ENCODE peak calls at places on chromosome 12, in nine cellular contexts. One of them, this sample, is unnamed.

GRCh38 chr12:121224591-121224990 is 14.7 kb downstream of the P2RX4 start:
- DNase-seq in RCC 7860: no peak
- DNase-seq in HuH-7: no peak
- DNase-seq in HEK293T: no peak
- DNase-seq in KBM-7: no peak
- DNase-seq in heart left ventricle: no peak
- DNase-seq in NCI-H524 treated with DMSO at 0.1 percent for 48 hours: no peak
- DNase-seq in RWPE1: no peak
- DNase-seq in mucosa of descending colon: no peak
- DNase-seq in this sample: no peak

GRCh38 chr12:5138845-5139244 is 95.2 kb downstream of the KCNA5 start:
- DNase-seq in RWPE1: no peak
- DNase-seq in KBM-7: no peak
- DNase-seq in mucosa of descending colon: no peak
- DNase-seq in RCC 7860: no peak
- DNase-seq in heart left ventricle: no peak
- DNase-seq in HEK293T: no peak
- DNase-seq in HuH-7: no peak
- DNase-seq in NCI-H524 treated with DMSO at 0.1 percent for 48 hours: no peak
- DNase-seq in this sample: no peak

GRCh38 chr12:113077057-113077858 is 20.7 kb downstream of the DTX1 start:
- DNase-seq in mucosa of descending colon: no peak
- DNase-seq in RWPE1: no peak
- DNase-seq in HuH-7: no peak
- DNase-seq in HEK293T: no peak
- DNase-seq in RCC 7860: no peak
- DNase-seq in KBM-7: no peak
- DNase-seq in heart left ventricle: no peak
- DNase-seq in NCI-H524 treated with DMSO at 0.1 percent for 48 hours: no peak
- DNase-seq in this sample: no peak

GRCh38 chr12:103840399-103840880 is 594 bp downstream of the NT5DC3 start:
- DNase-seq in KBM-7: no peak
- DNase-seq in mucosa of descending colon: peak
- DNase-seq in HuH-7: no peak
- DNase-seq in RWPE1: peak
- DNase-seq in heart left ventricle: no peak
- DNase-seq in NCI-H524 treated with DMSO at 0.1 percent for 48 hours: no peak
- DNase-seq in HEK293T: no peak
- DNase-seq in RCC 7860: no peak
- DNase-seq in this sample: peak

GRCh38 chr12:99983721-99984258 is 946 bp downstream of the ANKS1B start:
- DNase-seq in HEK293T: no peak
- DNase-seq in heart left ventricle: no peak
- DNase-seq in RWPE1: no peak
- DNase-seq in KBM-7: no peak
- DNase-seq in HuH-7: peak
- DNase-seq in mucosa of descending colon: peak
- DNase-seq in RCC 7860: no peak
- DNase-seq in NCI-H524 treated with DMSO at 0.1 percent for 48 hours: no peak
- DNase-seq in this sample: peak

GRCh38 chr12:67056329-67056728 is 212.8 kb upstream of the CAND1 start:
- DNase-seq in RCC 7860: no peak
- DNase-seq in HuH-7: no peak
- DNase-seq in RWPE1: no peak
- DNase-seq in KBM-7: no peak
- DNase-seq in HEK293T: no peak
- DNase-seq in mucosa of descending colon: no peak
- DNase-seq in heart left ventricle: no peak
- DNase-seq in NCI-H524 treated with DMSO at 0.1 percent for 48 hours: no peak
- DNase-seq in this sample: peak

GRCh38 chr12:6229224-6229748 is 29.1 kb downstream of the CD9 start:
- DNase-seq in heart left ventricle: peak
- DNase-seq in HuH-7: peak
- DNase-seq in RCC 7860: no peak
- DNase-seq in KBM-7: no peak
- DNase-seq in NCI-H524 treated with DMSO at 0.1 percent for 48 hours: no peak
- DNase-seq in RWPE1: no peak
- DNase-seq in HEK293T: no peak
- DNase-seq in mucosa of descending colon: peak
- DNase-seq in this sample: no peak

GRCh38 chr12:2691001-2691339 is 103.8 kb upstream of the FKBP4 start:
- DNase-seq in mucosa of descending colon: peak
- DNase-seq in HEK293T: no peak
- DNase-seq in RCC 7860: no peak
- DNase-seq in NCI-H524 treated with DMSO at 0.1 percent for 48 hours: no peak
- DNase-seq in KBM-7: peak
- DNase-seq in HuH-7: no peak
- DNase-seq in RWPE1: no peak
- DNase-seq in heart left ventricle: no peak
- DNase-seq in this sample: no peak

GRCh38 chr12:111715242-111715641 is 29.4 kb downstream of the ACAD10 start:
- DNase-seq in heart left ventricle: peak
- DNase-seq in RWPE1: no peak
- DNase-seq in NCI-H524 treated with DMSO at 0.1 percent for 48 hours: no peak
- DNase-seq in HuH-7: no peak
- DNase-seq in RCC 7860: no peak
- DNase-seq in KBM-7: no peak
- DNase-seq in mucosa of descending colon: no peak
- DNase-seq in HEK293T: no peak
- DNase-seq in this sample: peak

GRCh38 chr12:76765598-76765997 is 1.7 kb downstream of the ZDHHC17 start:
- DNase-seq in RWPE1: no peak
- DNase-seq in heart left ventricle: no peak
- DNase-seq in HEK293T: no peak
- DNase-seq in HuH-7: no peak
- DNase-seq in mucosa of descending colon: no peak
- DNase-seq in KBM-7: no peak
- DNase-seq in NCI-H524 treated with DMSO at 0.1 percent for 48 hours: no peak
- DNase-seq in RCC 7860: no peak
- DNase-seq in this sample: peak

GRCh38 chr12:4272014-4272975 is 1.3 kb upstream of the CCND2 start:
- DNase-seq in HEK293T: peak
- DNase-seq in NCI-H524 treated with DMSO at 0.1 percent for 48 hours: no peak
- DNase-seq in heart left ventricle: peak
- DNase-seq in HuH-7: no peak
- DNase-seq in KBM-7: no peak
- DNase-seq in RCC 7860: no peak
- DNase-seq in RWPE1: peak
- DNase-seq in mucosa of descending colon: peak
- DNase-seq in this sample: peak

GRCh38 chr12:16175893-16176292 is 101.6 kb downstream of the SLC15A5 start:
- DNase-seq in HuH-7: no peak
- DNase-seq in NCI-H524 treated with DMSO at 0.1 percent for 48 hours: no peak
- DNase-seq in HEK293T: no peak
- DNase-seq in RCC 7860: no peak
- DNase-seq in KBM-7: no peak
- DNase-seq in RWPE1: no peak
- DNase-seq in heart left ventricle: no peak
- DNase-seq in mucosa of descending colon: no peak
- DNase-seq in this sample: no peak

GRCh38 chr12:8108808-8109398 is 14.5 kb upstream of the CLEC4A start:
- DNase-seq in heart left ventricle: peak
- DNase-seq in KBM-7: peak
- DNase-seq in RCC 7860: peak
- DNase-seq in HEK293T: peak
- DNase-seq in NCI-H524 treated with DMSO at 0.1 percent for 48 hours: no peak
- DNase-seq in RWPE1: peak
- DNase-seq in HuH-7: peak
- DNase-seq in mucosa of descending colon: peak
- DNase-seq in this sample: peak

GRCh38 chr12:62865860-62866407 is 69.0 kb downstream of the PPM1H start:
- DNase-seq in heart left ventricle: no peak
- DNase-seq in HEK293T: no peak
- DNase-seq in RWPE1: no peak
- DNase-seq in KBM-7: no peak
- DNase-seq in RCC 7860: no peak
- DNase-seq in mucosa of descending colon: no peak
- DNase-seq in HuH-7: no peak
- DNase-seq in NCI-H524 treated with DMSO at 0.1 percent for 48 hours: no peak
- DNase-seq in this sample: peak

GRCh38 chr12:69685810-69686209 is 13.3 kb downstream of the BEST3 start:
- DNase-seq in KBM-7: no peak
- DNase-seq in NCI-H524 treated with DMSO at 0.1 percent for 48 hours: no peak
- DNase-seq in RCC 7860: peak
- DNase-seq in heart left ventricle: no peak
- DNase-seq in RWPE1: peak
- DNase-seq in mucosa of descending colon: no peak
- DNase-seq in HuH-7: no peak
- DNase-seq in HEK293T: no peak
- DNase-seq in this sample: peak

GRCh38 chr12:12684375-12685106 is 11.4 kb downstream of the GPR19 start:
- DNase-seq in HEK293T: no peak
- DNase-seq in RCC 7860: no peak
- DNase-seq in mucosa of descending colon: peak
- DNase-seq in HuH-7: no peak
- DNase-seq in NCI-H524 treated with DMSO at 0.1 percent for 48 hours: peak
- DNase-seq in KBM-7: peak
- DNase-seq in RWPE1: no peak
- DNase-seq in heart left ventricle: no peak
- DNase-seq in this sample: peak

GRCh38 chr12:88579941-88580871 is at the start of gene KITLG:
- DNase-seq in heart left ventricle: peak
- DNase-seq in NCI-H524 treated with DMSO at 0.1 percent for 48 hours: peak
- DNase-seq in RWPE1: peak
- DNase-seq in HEK293T: peak
- DNase-seq in HuH-7: peak
- DNase-seq in RCC 7860: peak
- DNase-seq in mucosa of descending colon: peak
- DNase-seq in KBM-7: peak
- DNase-seq in this sample: peak

GRCh38 chr12:131015581-131016337 is 62.1 kb downstream of the ADGRD1 start:
- DNase-seq in RWPE1: no peak
- DNase-seq in heart left ventricle: peak
- DNase-seq in RCC 7860: no peak
- DNase-seq in NCI-H524 treated with DMSO at 0.1 percent for 48 hours: no peak
- DNase-seq in mucosa of descending colon: no peak
- DNase-seq in HuH-7: no peak
- DNase-seq in HEK293T: no peak
- DNase-seq in KBM-7: no peak
- DNase-seq in this sample: no peak

GRCh38 chr12:19273482-19274330 is 144.2 kb downstream of the PLEKHA5 start:
- DNase-seq in mucosa of descending colon: peak
- DNase-seq in HEK293T: peak
- DNase-seq in RWPE1: peak
- DNase-seq in heart left ventricle: peak
- DNase-seq in NCI-H524 treated with DMSO at 0.1 percent for 48 hours: no peak
- DNase-seq in RCC 7860: peak
- DNase-seq in KBM-7: peak
- DNase-seq in HuH-7: no peak
- DNase-seq in this sample: peak

GRCh38 chr12:110339184-110339952 is 58.3 kb downstream of the ATP2A2 start:
- DNase-seq in RWPE1: no peak
- DNase-seq in mucosa of descending colon: no peak
- DNase-seq in KBM-7: no peak
- DNase-seq in NCI-H524 treated with DMSO at 0.1 percent for 48 hours: no peak
- DNase-seq in heart left ventricle: no peak
- DNase-seq in RCC 7860: no peak
- DNase-seq in HuH-7: no peak
- DNase-seq in HEK293T: no peak
- DNase-seq in this sample: no peak

GRCh38 chr12:126784328-126784921 is 1482.5 kb upstream of the TMEM132C start:
- DNase-seq in HuH-7: peak
- DNase-seq in NCI-H524 treated with DMSO at 0.1 percent for 48 hours: no peak
- DNase-seq in KBM-7: peak
- DNase-seq in heart left ventricle: no peak
- DNase-seq in RWPE1: peak
- DNase-seq in mucosa of descending colon: peak
- DNase-seq in RCC 7860: peak
- DNase-seq in HEK293T: peak
- DNase-seq in this sample: peak

GRCh38 chr12:49893753-49894752 is 9.6 kb downstream of the FAIM2 start:
- DNase-seq in mucosa of descending colon: no peak
- DNase-seq in NCI-H524 treated with DMSO at 0.1 percent for 48 hours: no peak
- DNase-seq in HEK293T: no peak
- DNase-seq in RWPE1: peak
- DNase-seq in RCC 7860: peak
- DNase-seq in KBM-7: peak
- DNase-seq in heart left ventricle: no peak
- DNase-seq in HuH-7: no peak
- DNase-seq in this sample: peak

GRCh38 chr12:66083766-66084165 is 46.8 kb downstream of the LLPH start:
- DNase-seq in KBM-7: no peak
- DNase-seq in HuH-7: no peak
- DNase-seq in RWPE1: no peak
- DNase-seq in NCI-H524 treated with DMSO at 0.1 percent for 48 hours: no peak
- DNase-seq in mucosa of descending colon: no peak
- DNase-seq in HEK293T: no peak
- DNase-seq in RCC 7860: no peak
- DNase-seq in heart left ventricle: no peak
- DNase-seq in this sample: no peak

GRCh38 chr12:49730568-49731101 is 10.7 kb upstream of the TMBIM6 start:
- DNase-seq in heart left ventricle: no peak
- DNase-seq in HuH-7: no peak
- DNase-seq in RWPE1: no peak
- DNase-seq in KBM-7: no peak
- DNase-seq in RCC 7860: no peak
- DNase-seq in mucosa of descending colon: no peak
- DNase-seq in HEK293T: no peak
- DNase-seq in NCI-H524 treated with DMSO at 0.1 percent for 48 hours: no peak
- DNase-seq in this sample: no peak

GRCh38 chr12:27537855-27538675 is 14.1 kb downstream of the PPFIBP1 start:
- DNase-seq in RWPE1: no peak
- DNase-seq in HEK293T: no peak
- DNase-seq in RCC 7860: no peak
- DNase-seq in HuH-7: no peak
- DNase-seq in mucosa of descending colon: no peak
- DNase-seq in KBM-7: no peak
- DNase-seq in NCI-H524 treated with DMSO at 0.1 percent for 48 hours: no peak
- DNase-seq in heart left ventricle: no peak
- DNase-seq in this sample: no peak

GRCh38 chr12:5309654-5310053 is 122.3 kb upstream of the NTF3 start:
- DNase-seq in mucosa of descending colon: no peak
- DNase-seq in heart left ventricle: no peak
- DNase-seq in NCI-H524 treated with DMSO at 0.1 percent for 48 hours: no peak
- DNase-seq in RCC 7860: peak
- DNase-seq in HuH-7: no peak
- DNase-seq in RWPE1: no peak
- DNase-seq in KBM-7: no peak
- DNase-seq in HEK293T: no peak
- DNase-seq in this sample: no peak

GRCh38 chr12:92509156-92509758 is 193.5 kb upstream of the PLEKHG7 start:
- DNase-seq in RWPE1: peak
- DNase-seq in heart left ventricle: no peak
- DNase-seq in NCI-H524 treated with DMSO at 0.1 percent for 48 hours: no peak
- DNase-seq in mucosa of descending colon: no peak
- DNase-seq in HuH-7: no peak
- DNase-seq in KBM-7: no peak
- DNase-seq in RCC 7860: no peak
- DNase-seq in HEK293T: no peak
- DNase-seq in this sample: no peak

GRCh38 chr12:10392394-10392930 is 2.6 kb upstream of the KLRK1 start:
- DNase-seq in KBM-7: peak
- DNase-seq in HuH-7: no peak
- DNase-seq in mucosa of descending colon: peak
- DNase-seq in NCI-H524 treated with DMSO at 0.1 percent for 48 hours: no peak
- DNase-seq in heart left ventricle: no peak
- DNase-seq in RCC 7860: peak
- DNase-seq in HEK293T: peak
- DNase-seq in RWPE1: peak
- DNase-seq in this sample: peak

GRCh38 chr12:3371018-3371417 is 120.0 kb upstream of the PRMT8 start:
- DNase-seq in RWPE1: no peak
- DNase-seq in KBM-7: no peak
- DNase-seq in RCC 7860: no peak
- DNase-seq in mucosa of descending colon: no peak
- DNase-seq in HEK293T: no peak
- DNase-seq in HuH-7: no peak
- DNase-seq in heart left ventricle: no peak
- DNase-seq in NCI-H524 treated with DMSO at 0.1 percent for 48 hours: no peak
- DNase-seq in this sample: no peak

GRCh38 chr12:6534158-6534913 is at the start of gene GAPDH:
- DNase-seq in heart left ventricle: peak
- DNase-seq in NCI-H524 treated with DMSO at 0.1 percent for 48 hours: peak
- DNase-seq in HuH-7: peak
- DNase-seq in RWPE1: peak
- DNase-seq in mucosa of descending colon: peak
- DNase-seq in HEK293T: peak
- DNase-seq in RCC 7860: peak
- DNase-seq in KBM-7: peak
- DNase-seq in this sample: peak

GRCh38 chr12:51622564-51622963 is 31.5 kb downstream of the SCN8A start:
- DNase-seq in HuH-7: no peak
- DNase-seq in NCI-H524 treated with DMSO at 0.1 percent for 48 hours: no peak
- DNase-seq in RWPE1: no peak
- DNase-seq in KBM-7: no peak
- DNase-seq in heart left ventricle: no peak
- DNase-seq in HEK293T: no peak
- DNase-seq in RCC 7860: no peak
- DNase-seq in mucosa of descending colon: no peak
- DNase-seq in this sample: peak